ENCODE peak calls at places on chromosomes 6 and 20, in four cellular contexts. J, W, N and K are unnamed samples.

GRCh38 chr6:11729083-11729482 is 49.5 kb downstream of the ADTRP start:
- DNase-seq in N (no peak), J (no peak), W (no peak), K (no peak)

GRCh38 chr6:163298079-163298807 is 116.3 kb upstream of the QKI start:
- DNase-seq in N (no peak), J (no peak), W (no peak), K (peak)

GRCh38 chr6:34423254-34423653 is 2.6 kb downstream of the RPS10 start:
- DNase-seq in J (no peak), W (no peak), N (no peak), K (no peak)

GRCh38 chr6:62042444-62042843 is 243.6 kb downstream of the KHDRBS2 start:
- DNase-seq in W (no peak), J (no peak), N (no peak), K (no peak)

GRCh38 chr6:38715016-38715809 is at the start of gene DNAH8:
- DNase-seq in W (no peak), N (no peak), J (no peak), K (no peak)

GRCh38 chr6:159726196-159726917 is 949 bp upstream of the WTAP start:
- DNase-seq in W (no peak), J (no peak), N (no peak), K (no peak)

GRCh38 chr6:120005292-120005976 is 655.9 kb upstream of the MAN1A1 start:
- DNase-seq in W (peak), J (no peak), N (no peak), K (no peak)

GRCh38 chr6:38495511-38495910 is 144.2 kb downstream of the BTBD9 start:
- DNase-seq in N (no peak), W (peak), J (no peak), K (no peak)

GRCh38 chr6:7587631-7588100 is 2.3 kb upstream of the SNRNP48 start:
- DNase-seq in N (peak), J (no peak), W (no peak), K (peak)

GRCh38 chr6:8551386-8551785 is 116.0 kb upstream of the SLC35B3 start:
- DNase-seq in N (no peak), J (no peak), W (no peak), K (no peak)

GRCh38 chr6:75135447-75135846 is 70.4 kb downstream of the COL12A1 start:
- DNase-seq in J (no peak), W (no peak), N (no peak), K (no peak)

GRCh38 chr6:74646461-74646860 is 559.4 kb downstream of the COL12A1 start:
- DNase-seq in J (no peak), N (no peak), W (no peak), K (no peak)

GRCh38 chr20:59933296-59933848 is at the start of gene SYCP2:
- DNase-seq in J (peak), W (peak), N (peak), K (peak)

GRCh38 chr6:136012198-136012884 is 160.8 kb downstream of the PDE7B start:
- DNase-seq in J (no peak), W (no peak), N (no peak), K (peak)

GRCh38 chr6:116447496-116448011 is 13.6 kb upstream of the CALHM6 start:
- DNase-seq in W (no peak), J (no peak), N (no peak), K (peak)

GRCh38 chr20:2122921-2123320 is 21.3 kb downstream of the STK35 start:
- DNase-seq in J (no peak), W (no peak), N (peak), K (peak)

GRCh38 chr6:75896526-75896925 is 147.5 kb downstream of the MYO6 start:
- DNase-seq in J (no peak), N (no peak), W (no peak), K (no peak)

GRCh38 chr20:12816009-12816408 is 192.8 kb upstream of the SPTLC3 start:
- DNase-seq in J (no peak), W (no peak), N (no peak), K (no peak)

GRCh38 chr20:19577692-19578091 is 180.4 kb upstream of the RIN2 start:
- DNase-seq in N (no peak), J (no peak), W (no peak), K (no peak)

GRCh38 chr6:22808466-22808865 is 239.1 kb downstream of the HDGFL1 start:
- DNase-seq in J (no peak), N (no peak), W (no peak), K (no peak)

GRCh38 chr20:38806855-38807655 is 1.6 kb downstream of the PPP1R16B start:
- DNase-seq in J (no peak), W (peak), N (peak), K (no peak)

GRCh38 chr20:58890454-58891075 is 38.0 kb downstream of the GNAS start:
- DNase-seq in W (peak), J (peak), N (peak), K (peak)

GRCh38 chr6:28203201-28203600 is 21.9 kb upstream of the ZSCAN9 start:
- DNase-seq in J (no peak), W (no peak), N (no peak), K (no peak)

GRCh38 chr6:145813285-145814034 is 1.1 kb downstream of the FBXO30 start:
- DNase-seq in J (no peak), W (no peak), N (no peak), K (peak)

GRCh38 chr20:2814587-2815051 is at the start of gene C20orf141:
- DNase-seq in W (no peak), J (no peak), N (peak), K (peak)

GRCh38 chr6:18342223-18342622 is 44.9 kb upstream of the RNF144B start:
- DNase-seq in J (no peak), N (no peak), W (no peak), K (no peak)

GRCh38 chr20:35561268-35561667 is 19.4 kb downstream of the ERGIC3 start:
- DNase-seq in J (no peak), W (peak), N (peak), K (peak)

GRCh38 chr6:97097068-97098047 is 172.8 kb downstream of the KLHL32 start:
- DNase-seq in W (no peak), J (no peak), N (no peak), K (no peak)

GRCh38 chr6:135481786-135482369 is 15.7 kb downstream of the AHI1 start:
- DNase-seq in W (no peak), J (no peak), N (no peak), K (peak)

GRCh38 chr20:38343107-38343797 is 3.0 kb upstream of the LBP start:
- DNase-seq in W (no peak), J (peak), N (peak), K (peak)

DNA sequence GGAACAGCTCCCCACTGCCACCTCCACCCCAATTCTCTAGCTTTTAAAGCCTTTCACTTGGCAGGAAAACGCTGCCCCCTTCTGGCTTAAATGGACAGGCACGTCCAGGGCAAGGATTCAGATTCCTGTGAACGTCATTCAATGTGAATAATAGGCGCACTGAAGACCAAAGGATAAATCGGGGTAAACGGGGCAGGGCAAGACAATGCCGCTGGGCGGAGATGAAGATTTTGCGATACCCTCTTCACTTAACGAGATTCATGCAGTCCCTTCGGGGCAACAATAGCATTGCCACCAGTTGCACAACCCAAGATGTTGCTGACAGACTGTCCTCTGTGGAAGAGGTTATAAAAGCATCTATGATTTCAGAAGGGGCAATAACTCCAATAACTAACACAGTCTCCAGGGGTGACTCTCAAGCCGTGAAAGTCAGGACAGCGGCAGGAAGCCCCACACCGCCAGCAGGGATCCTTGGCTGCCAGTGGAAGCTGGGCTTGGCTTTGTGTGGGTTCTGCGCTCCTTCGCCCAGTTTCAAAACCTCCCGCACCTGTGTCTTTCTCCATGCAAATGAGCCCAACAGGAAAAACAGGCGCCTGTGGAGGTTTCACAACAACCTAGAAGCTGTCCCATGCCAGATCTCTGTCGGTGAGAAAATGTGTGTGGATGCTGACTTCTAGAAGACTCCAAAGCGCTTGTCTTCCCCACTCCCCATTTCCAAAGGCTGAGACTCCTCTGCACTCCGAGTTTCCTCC is 291.8 kb downstream of the BMP7 start:
- DNase-seq in J (no peak), W (peak), N (no peak), K (peak)
- TF ChIP-seq CTCF in J (peak), W (peak), N (no peak), K (peak)

GRCh38 chr6:142303191-142303564 is 1.4 kb downstream of the ADGRG6 start:
- DNase-seq in W (no peak), J (no peak), N (no peak), K (no peak)
- H3K4me3 ChIP-seq in W (no peak), J (no peak), N (no peak), K (peak)

DNA sequence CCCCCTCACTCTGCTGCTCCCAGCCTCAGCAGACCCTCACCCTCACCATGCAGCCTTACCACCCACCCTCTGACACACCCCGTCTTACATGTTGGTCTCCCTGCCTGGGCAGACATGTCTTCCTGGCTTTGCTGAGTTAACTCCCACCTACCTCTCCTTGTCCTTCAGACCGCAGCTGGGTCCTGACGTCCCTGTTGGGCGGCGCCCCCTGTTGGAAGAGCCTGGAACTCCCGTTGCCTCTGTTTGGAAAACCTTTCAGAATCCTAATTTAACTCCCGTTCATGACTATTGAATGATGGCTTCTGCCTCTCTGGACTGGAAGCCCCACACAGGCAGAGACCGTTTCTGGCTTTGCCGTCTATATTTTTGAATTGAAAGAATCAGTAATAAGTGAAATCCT is 245.1 kb downstream of the MYLK4 start:
- DNase-seq in W (peak), J (no peak), N (no peak), K (no peak)
- TF ChIP-seq CTCF in W (peak), J (no peak), N (no peak), K (peak)

GRCh38 chr6:32816746-32817204 is at the start of gene HLA-DOB:
- DNase-seq in J (no peak), W (peak), N (no peak), K (peak)
- H3K4me3 ChIP-seq in J (no peak), W (peak), N (peak), K (no peak)

GRCh38 chr6:79180082-79180481 is 54.4 kb downstream of the HMGN3 start:
- DNase-seq in N (no peak), J (no peak), W (no peak), K (no peak)
- TF ChIP-seq CTCF in N (no peak), J (no peak), W (no peak), K (no peak)

DNA sequence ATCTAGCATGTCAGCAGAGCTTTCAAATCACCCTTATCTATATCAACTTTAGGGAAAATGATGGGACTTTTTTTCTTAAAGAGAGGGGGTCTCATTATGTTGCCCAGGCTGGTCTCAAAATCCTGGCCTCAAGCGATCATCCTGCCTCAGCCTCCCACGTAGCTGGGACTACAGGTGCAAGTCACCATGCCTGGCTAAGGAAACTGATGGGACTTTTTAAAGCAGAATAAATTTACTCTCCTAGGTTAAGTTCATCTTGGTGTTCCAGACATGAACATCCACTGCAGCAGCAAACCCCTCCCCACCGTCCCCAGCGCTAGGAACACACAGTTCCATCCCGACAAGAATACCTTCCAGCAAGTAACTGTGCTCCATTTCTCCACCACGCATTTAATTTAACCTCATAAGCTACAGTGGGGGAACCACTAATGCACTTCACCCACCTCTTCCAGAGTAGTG is 64.9 kb downstream of the SLC23A2 start:
- DNase-seq in J (no peak), W (no peak), N (no peak), K (no peak)
- H3K4me3 ChIP-seq in J (no peak), W (no peak), N (no peak), K (no peak)

GRCh38 chr6:17042422-17043147 is 59.3 kb upstream of the STMND1 start:
- DNase-seq in N (no peak), W (no peak), J (peak), K (peak)
- TF ChIP-seq CTCF in N (no peak), W (no peak), J (peak), K (peak)